ENCODE peak calls at places on chromosomes 13 and 19, in five cellular contexts. B is neural progenitor cell, V is adipocyte, O is heart right ventricle, W is fibroblast of lung. T is an unnamed sample.

GRCh38 chr19:34502582-34503545 is 21.3 kb downstream of the WTIP start:
- DNase-seq in B (no peak), V (peak; percentile 7), O (no peak), W (no peak), T (no peak)

GRCh38 chr13:19998960-19999359 is 40.4 kb downstream of the ZMYM2 start:
- DNase-seq in B (no peak), V (no peak), O (no peak), W (no peak), T (no peak)

GRCh38 chr13:23921451-23921888 is 24.2 kb upstream of the C1QTNF9B start:
- DNase-seq in B (peak; percentile 58), V (peak; percentile 84), O (no peak), W (peak; percentile 73), T (peak; percentile 22)

GRCh38 chr13:30429721-30430694 is 7.7 kb downstream of the UBE2L5 start:
- DNase-seq in B (no peak), V (peak; percentile 83), O (no peak), W (peak; percentile 95), T (no peak)

GRCh38 chr19:37342753-37343152 is 28.1 kb upstream of the ZNF527 start:
- DNase-seq in B (no peak), V (no peak), O (no peak), W (no peak), T (no peak)

GRCh38 chr19:2042485-2043268 is 8.4 kb downstream of the MKNK2 start:
- DNase-seq in B (peak; percentile 49), V (no peak), O (peak; percentile 55), W (no peak), T (no peak)

GRCh38 chr13:95267662-95268369 is 33.4 kb downstream of the ABCC4 start:
- DNase-seq in B (no peak), V (peak; percentile 58), O (no peak), W (peak; percentile 91), T (peak; percentile 88)

GRCh38 chr19:19405919-19406877 is 723 bp downstream of the GATAD2A start:
- DNase-seq in B (peak; percentile 80), V (peak; percentile 73), O (peak; percentile 61), W (peak; percentile 54), T (peak; percentile 62)

GRCh38 chr13:38462605-38463004 is 113.0 kb downstream of the UFM1 start:
- DNase-seq in B (no peak), V (no peak), O (no peak), W (no peak), T (no peak)

GRCh38 chr19:1857648-1858326 is 5.6 kb downstream of the KLF16 start:
- DNase-seq in B (no peak), V (no peak), O (no peak), W (no peak), T (no peak)

GRCh38 chr13:74168263-74168675 is 34.1 kb upstream of the KLF12 start:
- DNase-seq in B (no peak), V (no peak), O (no peak), W (no peak), T (no peak)

GRCh38 chr19:6047256-6047655 is 63.0 kb downstream of the RFX2 start:
- DNase-seq in B (no peak), V (no peak), O (no peak), W (no peak), T (no peak)

GRCh38 chr13:43232144-43232840 is 208.9 kb downstream of the DNAJC15 start:
- DNase-seq in B (no peak), V (peak; percentile 30), O (no peak), W (peak; percentile 72), T (no peak)

GRCh38 chr13:113814435-113814821 is 49.4 kb downstream of the GAS6 start:
- DNase-seq in B (no peak), V (peak; percentile 54), O (no peak), W (peak; percentile 79), T (peak; percentile 46)

GRCh38 chr13:111630411-111630810 is 310.0 kb downstream of the TEX29 start:
- DNase-seq in B (peak; percentile 47), V (no peak), O (no peak), W (no peak), T (no peak)

GRCh38 chr13:23445794-23446193 is 12.3 kb upstream of the SACS start:
- DNase-seq in B (no peak), V (no peak), O (no peak), W (no peak), T (no peak)

GRCh38 chr13:100543872-100544602 is 44.6 kb downstream of the GGACT start:
- DNase-seq in B (no peak), V (no peak), O (no peak), W (no peak), T (no peak)

GRCh38 chr19:43768273-43769050 is 12.3 kb downstream of the KCNN4 start:
- DNase-seq in B (no peak), V (no peak), O (no peak), W (no peak), T (no peak)

GRCh38 chr13:26965976-26966375 is 205.4 kb upstream of the GPR12 start:
- DNase-seq in B (no peak), V (peak; percentile 20), O (peak; percentile 71), W (peak; percentile 84), T (peak; percentile 93)

GRCh38 chr19:44512326-44513298 is 12.3 kb upstream of the ZNF180 start:
- DNase-seq in B (peak; percentile 69), V (peak; percentile 49), O (no peak), W (peak; percentile 35), T (peak; percentile 69)

GRCh38 chr19:29449371-29449770 is 76.4 kb upstream of the VSTM2B start:
- DNase-seq in B (no peak), V (no peak), O (no peak), W (no peak), T (no peak)

GRCh38 chr13:27621116-27621365 is 651 bp upstream of the POLR1D start:
- DNase-seq in B (no peak), V (no peak), O (no peak), W (no peak), T (no peak)

GRCh38 chr13:88925954-88926353 is 1254.8 kb downstream of the SLITRK5 start:
- DNase-seq in B (no peak), V (no peak), O (no peak), W (no peak), T (no peak)

GRCh38 chr13:64928704-64929499 is 2301.2 kb downstream of the PCDH9 start:
- DNase-seq in B (no peak), V (peak; percentile 85), O (no peak), W (peak; percentile 93), T (no peak)

GRCh38 chr13:31909889-31910551 is 121.6 kb upstream of the FRY start:
- DNase-seq in B (peak; percentile 75), V (peak; percentile 91), O (no peak), W (peak; percentile 41), T (peak; percentile 47)

GRCh38 chr19:3479819-3480215 is 508 bp downstream of the SMIM24 start:
- DNase-seq in B (no peak), V (no peak), O (no peak), W (no peak), T (peak; percentile 48)

GRCh38 chr13:86974251-86974994 is 696.7 kb upstream of the SLITRK5 start:
- DNase-seq in B (no peak), V (no peak), O (no peak), W (no peak), T (no peak)

GRCh38 chr13:74695021-74695800 is 561.0 kb upstream of the KLF12 start:
- DNase-seq in B (no peak), V (peak; percentile 16), O (no peak), W (peak; percentile 4), T (no peak)

GRCh38 chr19:50759886-50760285 is 10.4 kb upstream of the GPR32 start:
- DNase-seq in B (peak; percentile 23), V (peak; percentile 32), O (no peak), W (peak; percentile 2), T (peak; percentile 52)

DNA sequence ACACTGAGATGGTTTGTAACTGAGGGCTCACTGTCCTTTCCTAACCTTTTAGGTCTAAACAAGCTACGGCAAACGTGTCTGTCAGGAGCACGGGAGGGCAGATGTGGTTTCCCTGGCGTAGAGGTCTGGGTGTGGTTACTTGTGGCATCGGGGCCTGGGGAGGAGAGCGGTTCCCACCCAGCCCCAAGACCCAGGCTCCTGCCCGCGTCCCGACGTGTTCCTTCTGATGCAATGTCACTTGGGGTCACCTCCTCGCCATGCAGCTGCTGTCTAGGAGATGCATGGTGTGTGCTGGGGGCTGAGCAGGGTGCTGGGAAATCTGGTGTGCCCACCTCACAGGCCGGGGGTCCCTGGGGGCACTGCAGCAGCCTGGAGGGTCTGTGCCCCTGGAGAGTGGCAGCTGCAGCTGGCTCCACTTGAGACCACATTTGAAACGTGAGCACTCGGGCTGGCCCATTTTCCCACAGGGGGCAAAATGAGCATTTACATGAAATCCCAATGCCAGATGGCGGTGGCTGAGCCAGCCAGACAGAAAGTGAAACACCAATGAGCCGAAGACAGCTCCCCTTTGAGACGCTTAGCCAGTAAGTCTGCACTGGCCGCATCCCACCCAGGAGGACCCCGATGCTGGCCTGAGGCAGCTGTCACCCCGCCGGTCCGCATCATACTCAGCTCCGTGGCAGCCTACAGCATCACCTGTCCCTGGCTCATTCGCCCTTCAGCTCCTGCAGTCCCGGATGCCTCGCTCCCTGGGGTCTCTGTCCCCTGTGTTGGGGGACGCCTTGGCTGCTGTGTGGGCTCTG is 22.3 kb upstream of the MYDGF start:
- DNase-seq in B (no peak), V (no peak), O (no peak), W (no peak), T (peak; percentile 96)
- H3K4me1 ChIP-seq in B (no peaks in the 10 kb centered on the region), V (peaks cover 19% of the 10 kb centered on the region), O (peaks cover 14% of the 10 kb centered on the region), W (peaks cover 9% of the 10 kb centered on the region), T (peaks cover 52% of the 10 kb centered on the region)

DNA sequence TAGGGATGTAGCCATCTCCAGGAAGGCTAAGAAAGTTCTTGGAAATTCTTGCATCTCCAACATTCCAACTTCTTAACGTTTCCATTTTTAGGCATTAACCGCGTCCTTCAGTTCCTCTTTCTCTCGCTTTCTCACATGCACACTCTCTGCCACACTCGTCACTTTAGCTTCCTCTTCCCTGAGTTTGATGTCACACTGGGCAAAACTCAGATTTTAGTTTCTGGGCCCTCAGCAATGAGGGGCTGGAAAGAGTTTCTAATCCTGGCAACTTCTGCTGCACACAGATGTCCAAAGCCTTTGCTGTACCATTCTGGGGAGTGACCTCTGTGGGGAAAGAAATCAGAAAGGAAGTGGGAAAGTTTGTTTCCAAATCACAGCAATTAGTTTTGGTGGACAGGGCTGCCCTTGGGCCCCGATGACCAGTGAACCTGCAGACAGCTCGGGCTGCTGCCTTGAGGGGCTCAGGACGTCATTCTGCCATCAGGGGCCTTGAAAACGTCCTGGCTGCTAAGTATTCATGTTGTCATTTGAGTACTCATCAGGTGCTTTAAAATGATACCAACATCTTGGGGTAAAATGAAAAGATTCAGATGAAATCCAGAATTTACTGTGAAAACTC is 89.3 kb downstream of the KL start:
- DNase-seq in B (no peak), V (no peak), O (no peak), W (no peak), T (no peak)
- H3K4me1 ChIP-seq in B (no peaks in the 10 kb centered on the region), V (peaks cover 24% of the 10 kb centered on the region), O (peaks cover 35% of the 10 kb centered on the region), W (peaks cover 26% of the 10 kb centered on the region), T (no peaks in the 10 kb centered on the region)

GRCh38 chr13:49810825-49811526 is 18.5 kb upstream of the KPNA3 start:
- DNase-seq in B (no peak), V (peak; percentile 55), O (no peak), W (peak; percentile 54), T (no peak)

GRCh38 chr13:49810464-49810824 is 18.0 kb upstream of the KPNA3 start:
- DNase-seq in B (no peak), V (no peak), O (no peak), W (no peak), T (no peak)

GRCh38 chr13:49812806-49813205 is 20.3 kb upstream of the KPNA3 start:
- DNase-seq in B (no peak), V (no peak), O (no peak), W (no peak), T (peak; percentile 67)

GRCh38 chr13:49811527-49811908 is 19.0 kb upstream of the KPNA3 start:
- DNase-seq in B (no peak), V (no peak), O (no peak), W (no peak), T (no peak)

GRCh38 chr13:49814551-49815270 is 22.2 kb upstream of the KPNA3 start:
- DNase-seq in B (no peak), V (peak; percentile 34), O (no peak), W (no peak), T (no peak)
- H3K4me1 ChIP-seq in B (no peaks in the 10 kb centered on the region), V (peaks cover 10% of the 10 kb centered on the region), O (peaks cover 5% of the 10 kb centered on the region), W (no peaks in the 10 kb centered on the region), T (peaks cover 16% of the 10 kb centered on the region)

GRCh38 chr19:39929750-39930149 is 4.7 kb downstream of the FCGBP start:
- DNase-seq in B (no peak), V (no peak), O (no peak), W (no peak), T (no peak)
- H3K4me1 ChIP-seq in B (no peaks in the 10 kb centered on the region), V (no peaks in the 10 kb centered on the region), O (no peaks in the 10 kb centered on the region), W (no peaks in the 10 kb centered on the region), T (no peaks in the 10 kb centered on the region)